ENCODE peak calls at places on chromosomes 16 and 17, in four cellular contexts. S, F, V and I are unnamed samples. For H3K4me1, the result is how much of the 10 kb centered on the place peaks cover.

GRCh38 chr17:59266748-59267147 is 46.4 kb downstream of the GDPD1 start:
- DNase-seq in S (no peak), F (no peak), V (no peak), I (no peak)

GRCh38 chr16:51049678-51050378 is 101.2 kb downstream of the SALL1 start:
- DNase-seq in S (no peak), F (no peak), V (no peak), I (no peak)

GRCh38 chr16:23274968-23275367 is 27.1 kb upstream of the SCNN1B start:
- DNase-seq in S (peak), F (no peak), V (no peak), I (no peak)

GRCh38 chr16:81189100-81189664 is 49.3 kb upstream of the BCO1 start:
- DNase-seq in S (no peak), F (no peak), V (peak), I (peak)

GRCh38 chr16:23801387-23801786 is 34.4 kb upstream of the PRKCB start:
- DNase-seq in S (peak), F (peak), V (peak), I (peak)

GRCh38 chr17:81376946-81377733 is 18.1 kb upstream of the BAHCC1 start:
- DNase-seq in S (no peak), F (no peak), V (no peak), I (no peak)

GRCh38 chr16:54503011-54503410 is 216.4 kb upstream of the IRX3 start:
- DNase-seq in S (no peak), F (no peak), V (no peak), I (peak)

GRCh38 chr16:58451945-58452401 is 48.0 kb upstream of the NDRG4 start:
- DNase-seq in S (no peak), F (no peak), V (no peak), I (no peak)

GRCh38 chr17:45382982-45383381 is 49.7 kb downstream of the ARHGAP27 start:
- DNase-seq in S (no peak), F (no peak), V (no peak), I (no peak)

GRCh38 chr17:47847341-47848197 is 3.4 kb downstream of the SP6 start:
- DNase-seq in S (peak), F (no peak), V (no peak), I (no peak)

GRCh38 chr16:22193134-22193411 is 13.0 kb upstream of the EEF2K start:
- DNase-seq in S (no peak), F (no peak), V (no peak), I (no peak)

GRCh38 chr17:82910770-82911169 is 70.9 kb upstream of the ZNF750 start:
- DNase-seq in S (no peak), F (no peak), V (no peak), I (no peak)

GRCh38 chr17:74833501-74834361 is 26.0 kb downstream of the GRIN2C start:
- DNase-seq in S (no peak), F (no peak), V (no peak), I (peak)

GRCh38 chr16:28283798-28284577 is 8.3 kb upstream of the SBK1 start:
- DNase-seq in S (no peak), F (no peak), V (no peak), I (peak)

GRCh38 chr17:66426397-66427033 is 124.1 kb downstream of the PRKCA start:
- DNase-seq in S (peak), F (peak), V (no peak), I (no peak)

GRCh38 chr16:30095166-30096078 is 591 bp downstream of the YPEL3 start:
- DNase-seq in S (no peak), F (no peak), V (peak), I (no peak)

GRCh38 chr16:70706948-70707465 is 21.2 kb upstream of the MTSS2 start:
- DNase-seq in S (no peak), F (no peak), V (peak), I (no peak)

GRCh38 chr16:48231675-48232214 is 12.4 kb upstream of the LONP2 start:
- DNase-seq in S (peak), F (no peak), V (no peak), I (no peak)

GRCh38 chr17:83171661-83172060 is 92.3 kb downstream of the METRNL start:
- DNase-seq in S (no peak), F (no peak), V (peak), I (peak)

GRCh38 chr17:75289832-75290337 is 652 bp upstream of the SLC25A19 start:
- DNase-seq in S (peak), F (peak), V (no peak), I (no peak)

GRCh38 chr16:23826528-23827244 is 9.1 kb upstream of the PRKCB start:
- DNase-seq in S (no peak), F (no peak), V (no peak), I (no peak)

GRCh38 chr17:7022791-7023571 is at the start of gene BCL6B:
- DNase-seq in S (no peak), F (no peak), V (no peak), I (no peak)

GRCh38 chr16:82364690-82365089 is 194.7 kb upstream of the MPHOSPH6 start:
- DNase-seq in S (no peak), F (no peak), V (no peak), I (no peak)

GRCh38 chr16:85240982-85241924 is 129.0 kb upstream of the CIBAR2 start:
- DNase-seq in S (no peak), F (no peak), V (no peak), I (no peak)

GRCh38 chr16:30041841-30042240 is 10.8 kb upstream of the TLCD3B start:
- DNase-seq in S (no peak), F (no peak), V (no peak), I (no peak)

GRCh38 chr17:55609737-55610201 is 98.5 kb upstream of the SMIM36 start:
- DNase-seq in S (no peak), F (no peak), V (peak), I (no peak)

GRCh38 chr17:79733692-79734070 is 2.9 kb downstream of the ENPP7 start:
- DNase-seq in S (no peak), F (no peak), V (no peak), I (no peak)

GRCh38 chr16:71840052-71840451 is 5.7 kb upstream of the ATXN1L start:
- DNase-seq in S (no peak), F (no peak), V (no peak), I (no peak)

GRCh38 chr17:30921544-30922196 is at the start of gene ADAP2:
- DNase-seq in S (peak), F (no peak), V (no peak), I (peak)

GRCh38 chr17:67628580-67629013 is 89.1 kb upstream of the NOL11 start:
- DNase-seq in S (no peak), F (no peak), V (no peak), I (no peak)

GRCh38 chr17:77331161-77331864 is 190.5 kb downstream of the SEC14L1 start:
- DNase-seq in S (peak), F (peak), V (peak), I (peak)

GRCh38 chr17:42459256-42459982 is 741 bp downstream of the ATP6V0A1 start:
- DNase-seq in S (peak), F (no peak), V (peak), I (peak)

GRCh38 chr17:7851438-7852261 is 3.2 kb upstream of the TMEM88 start:
- DNase-seq in S (peak), F (peak), V (peak), I (peak)

GRCh38 chr17:57707892-57708291 is 37.2 kb downstream of the CCDC182 start:
- DNase-seq in S (no peak), F (no peak), V (no peak), I (peak)

GRCh38 chr16:30113031-30113710 is at the start of gene GDPD3:
- DNase-seq in S (peak), F (no peak), V (peak), I (no peak)

GRCh38 chr17:77741109-77741508 is 217.4 kb upstream of the TNRC6C start:
- DNase-seq in S (peak), F (peak), V (no peak), I (no peak)

GRCh38 chr17:60333628-60334031 is 58.3 kb downstream of the USP32 start:
- DNase-seq in S (no peak), F (no peak), V (no peak), I (no peak)

GRCh38 chr16:68064791-68065365 is 20.3 kb upstream of the NFATC3 start:
- DNase-seq in S (peak), F (peak), V (peak), I (peak)

GRCh38 chr16:50684823-50685455 is 3.8 kb upstream of the SNX20 start:
- DNase-seq in S (no peak), F (no peak), V (no peak), I (no peak)

GRCh38 chr16:52532384-52532783 is 14.6 kb downstream of the TOX3 start:
- DNase-seq in S (no peak), F (no peak), V (no peak), I (no peak)
- H3K4me1 ChIP-seq in S (under half), F (under half), V (under half), I (under half)

DNA sequence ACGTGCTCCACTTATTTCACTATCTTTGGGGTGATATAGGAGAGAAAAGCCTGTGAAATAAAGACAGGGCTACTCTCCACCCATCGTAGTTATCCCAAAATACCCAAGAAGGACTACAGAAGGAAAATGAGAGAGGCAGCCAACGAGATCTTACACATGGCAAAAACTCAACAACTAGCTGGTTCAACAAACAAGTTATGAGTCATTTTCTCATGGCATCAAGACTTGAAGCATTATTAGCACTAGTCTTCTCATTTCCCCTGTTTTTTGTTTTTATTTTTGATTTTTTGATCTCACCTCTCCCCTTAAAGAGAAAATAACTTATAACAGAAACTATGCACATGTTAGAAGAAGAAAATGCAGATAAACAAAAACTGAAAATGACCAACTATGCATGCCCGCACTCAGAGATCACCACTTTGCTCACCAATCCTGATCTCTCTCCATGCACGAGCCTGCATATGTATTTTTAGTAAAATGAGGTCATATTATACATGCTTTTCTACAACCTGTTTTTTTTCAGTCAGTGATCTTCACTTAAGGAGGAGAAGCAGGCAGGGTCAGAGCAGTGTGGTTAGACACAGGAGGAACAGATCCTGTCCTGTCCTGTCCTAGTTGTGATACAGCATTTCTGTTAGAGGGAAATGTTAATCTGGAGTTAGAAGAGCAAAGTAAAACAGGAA is 22.8 kb downstream of the FAM117A start:
- DNase-seq in S (no peak), F (no peak), V (no peak), I (no peak)
- H3K4me1 ChIP-seq in S (under half), F (half or more), V (under half), I (under half)

GRCh38 chr16:69366431-69366830 is 14.8 kb upstream of the TMED6 start:
- DNase-seq in S (no peak), F (no peak), V (no peak), I (no peak)
- H3K4me1 ChIP-seq in S (under half), F (under half), V (under half), I (under half)

DNA sequence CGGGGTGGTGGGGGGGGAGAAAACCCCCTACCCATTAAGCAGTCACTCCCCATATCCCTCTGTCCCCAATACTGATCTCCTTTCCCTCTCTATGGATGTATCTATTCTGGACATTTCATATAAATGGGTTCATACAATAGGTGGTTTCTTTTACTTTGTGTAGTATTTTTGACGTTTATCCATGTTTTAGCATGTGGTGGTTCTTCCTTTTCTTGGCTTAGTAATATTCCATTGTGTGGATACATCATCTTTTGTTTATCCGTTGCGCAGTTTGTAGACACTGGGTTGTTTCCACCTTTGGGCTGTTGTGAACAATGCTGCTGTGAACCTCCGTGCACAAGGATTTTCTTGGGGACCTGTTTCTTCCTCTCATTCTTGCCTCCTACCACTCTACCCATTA is 12.6 kb downstream of the LDHD start:
- DNase-seq in S (no peak), F (no peak), V (no peak), I (no peak)
- H3K4me1 ChIP-seq in S (under half), F (under half), V (under half), I (half or more)

GRCh38 chr16:31185339-31185738 is 5.4 kb downstream of the FUS start:
- DNase-seq in S (no peak), F (no peak), V (no peak), I (no peak)
- H3K4me1 ChIP-seq in S (under half), F (under half), V (under half), I (under half)

GRCh38 chr17:4938069-4938491 is 1.8 kb downstream of the SLC25A11 start:
- DNase-seq in S (no peak), F (no peak), V (no peak), I (no peak)

GRCh38 chr17:4940625-4941021 is 555 bp downstream of the RNF167 start:
- DNase-seq in S (no peak), F (peak), V (no peak), I (no peak)

GRCh38 chr17:4939804-4940624 is at the start of the genes RNF167 and SLC25A11:
- DNase-seq in S (peak), F (peak), V (peak), I (peak)

GRCh38 chr17:4938670-4939553 is 934 bp downstream of the SLC25A11 start:
- DNase-seq in S (no peak), F (no peak), V (no peak), I (peak)

DNA sequence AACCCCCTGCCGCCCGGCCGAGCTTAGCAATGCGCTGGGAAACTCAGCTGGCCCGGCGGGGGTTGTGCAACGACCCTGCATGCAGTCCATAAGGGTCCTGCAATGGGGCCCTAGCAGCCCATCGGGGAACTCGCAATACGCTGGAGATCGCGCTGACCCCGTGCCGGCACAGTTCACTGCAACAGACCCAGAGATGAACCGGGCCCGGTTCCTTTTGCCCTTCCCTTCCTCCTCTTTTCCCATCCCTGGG is 367 bp downstream of the SLC25A11 start:
- DNase-seq in S (no peak), F (no peak), V (no peak), I (peak)
- H3K4me1 ChIP-seq in S (under half), F (under half), V (under half), I (under half)

GRCh38 chr16:14314116-14314515 is 243.0 kb downstream of the MRTFB start:
- DNase-seq in S (no peak), F (no peak), V (no peak), I (no peak)
- H3K4me1 ChIP-seq in S (under half), F (under half), V (under half), I (half or more)

GRCh38 chr16:1983544-1984346 is at the start of gene GFER:
- DNase-seq in S (peak), F (peak), V (peak), I (peak)
- H3K4me1 ChIP-seq in S (under half), F (under half), V (under half), I (under half)